ENCODE peak calls at places on chromosomes 7 and 10, in four cellular contexts. U is IMR-90, S is colonic mucosa, T is NT2/D1. A is an unnamed sample.

GRCh38 chr7:120842131-120842621 is 15.8 kb downstream of the TSPAN12 start:
- DNase-seq in U (no peak), S (no peak), T (no peak), A (no peak)

GRCh38 chr10:76040830-76041220 is 609.4 kb downstream of the LRMDA start:
- DNase-seq in U (no peak), S (no peak), T (no peak), A (no peak)

GRCh38 chr7:87187120-87187519 is 32.4 kb downstream of the TMEM243 start:
- DNase-seq in U (no peak), S (no peak), T (no peak), A (no peak)

GRCh38 chr7:130154131-130154500 is 51.1 kb downstream of the TMEM209 start:
- DNase-seq in U (no peak), S (peak; percentile 50), T (no peak), A (no peak)

GRCh38 chr7:4817178-4817905 is 41.9 kb downstream of the AP5Z1 start:
- DNase-seq in U (no peak), S (no peak), T (no peak), A (no peak)

GRCh38 chr10:8049874-8050560 is 4.5 kb upstream of the GATA3 start:
- DNase-seq in U (no peak), S (no peak), T (no peak), A (no peak)

GRCh38 chr10:17473228-17473950 is 19.0 kb upstream of the ST8SIA6 start:
- DNase-seq in U (no peak), S (no peak), T (no peak), A (no peak)

GRCh38 chr7:131826960-131827359 is 270.5 kb upstream of the PODXL start:
- DNase-seq in U (no peak), S (no peak), T (peak; percentile 68), A (no peak)

GRCh38 chr7:100897111-100897608 is 1.5 kb upstream of the ACHE start:
- DNase-seq in U (no peak), S (peak; percentile 81), T (no peak), A (no peak)

GRCh38 chr10:6416892-6417512 is 163.1 kb downstream of the PRKCQ start:
- DNase-seq in U (peak; percentile 57), S (no peak), T (peak; percentile 33), A (peak; percentile 56)

GRCh38 chr7:155166108-155166507 is 96.0 kb downstream of the HTR5A start:
- DNase-seq in U (no peak), S (no peak), T (no peak), A (no peak)

GRCh38 chr7:39085590-39086049 is 107.9 kb downstream of the POU6F2 start:
- DNase-seq in U (no peak), S (no peak), T (no peak), A (peak; percentile 8)

GRCh38 chr7:90238017-90238416 is 7.0 kb upstream of the CFAP69 start:
- DNase-seq in U (no peak), S (no peak), T (no peak), A (no peak)

GRCh38 chr7:90236890-90237289 is 8.1 kb upstream of the CFAP69 start:
- DNase-seq in U (no peak), S (peak; percentile 48), T (no peak), A (no peak)

GRCh38 chr7:90238583-90238982 is 6.4 kb upstream of the CFAP69 start:
- DNase-seq in U (no peak), S (no peak), T (no peak), A (no peak)

GRCh38 chr7:90239050-90239449 is 5.9 kb upstream of the CFAP69 start:
- DNase-seq in U (no peak), S (no peak), T (no peak), A (no peak)

GRCh38 chr7:90239625-90240228 is 5.2 kb upstream of the CFAP69 start:
- DNase-seq in U (no peak), S (no peak), T (no peak), A (no peak)
- H3K4me3 ChIP-seq in U (no peak overlapping the region), S (no peak overlapping the region), T (no peak overlapping the region), A (no peak overlapping the region)

GRCh38 chr10:123011987-123012386 is 3.2 kb downstream of the ACADSB start:
- DNase-seq in U (no peak), S (no peak), T (no peak), A (no peak)
- H3K4me3 ChIP-seq in U (no peak overlapping the region), S (no peak overlapping the region), T (no peak overlapping the region), A (no peak overlapping the region)

GRCh38 chr10:100911472-100911871 is 1.3 kb upstream of the SLF2 start:
- DNase-seq in U (no peak), S (no peak), T (no peak), A (no peak)
- H3K4me3 ChIP-seq in U (no peak overlapping the region), S (no peak overlapping the region), T (no peak overlapping the region), A (no peak overlapping the region)

GRCh38 chr10:14652067-14652466 is 122.6 kb downstream of the FAM107B start:
- DNase-seq in U (peak; percentile 3), S (no peak), T (no peak), A (peak; percentile 37)

GRCh38 chr10:14645239-14645960 is 129.3 kb downstream of the FAM107B start:
- DNase-seq in U (no peak), S (no peak), T (no peak), A (no peak)

GRCh38 chr10:14648936-14649335 is 125.8 kb downstream of the FAM107B start:
- DNase-seq in U (no peak), S (no peak), T (no peak), A (no peak)

GRCh38 chr10:14649739-14650138 is 125.0 kb downstream of the FAM107B start:
- DNase-seq in U (no peak), S (no peak), T (no peak), A (no peak)

GRCh38 chr10:14648042-14648765 is 126.5 kb downstream of the FAM107B start:
- DNase-seq in U (peak; percentile 65), S (peak; percentile 71), T (no peak), A (peak; percentile 52)
- H3K4me3 ChIP-seq in U (no peak overlapping the region), S (no peak overlapping the region), T (no peak overlapping the region), A (no peak overlapping the region)

GRCh38 chr10:117363027-117363426 is 12.2 kb downstream of the PDZD8 start:
- DNase-seq in U (peak; percentile 78), S (no peak), T (no peak), A (peak; percentile 76)

GRCh38 chr10:117360994-117361667 is 14.1 kb downstream of the PDZD8 start:
- DNase-seq in U (peak; percentile 30), S (no peak), T (no peak), A (peak; percentile 62)

GRCh38 chr10:117362313-117362712 is 12.9 kb downstream of the PDZD8 start:
- DNase-seq in U (peak; percentile 32), S (no peak), T (no peak), A (peak; percentile 30)

GRCh38 chr10:117364121-117364960 is 10.9 kb downstream of the PDZD8 start:
- DNase-seq in U (peak; percentile 36), S (no peak), T (no peak), A (peak; percentile 50)

DNA sequence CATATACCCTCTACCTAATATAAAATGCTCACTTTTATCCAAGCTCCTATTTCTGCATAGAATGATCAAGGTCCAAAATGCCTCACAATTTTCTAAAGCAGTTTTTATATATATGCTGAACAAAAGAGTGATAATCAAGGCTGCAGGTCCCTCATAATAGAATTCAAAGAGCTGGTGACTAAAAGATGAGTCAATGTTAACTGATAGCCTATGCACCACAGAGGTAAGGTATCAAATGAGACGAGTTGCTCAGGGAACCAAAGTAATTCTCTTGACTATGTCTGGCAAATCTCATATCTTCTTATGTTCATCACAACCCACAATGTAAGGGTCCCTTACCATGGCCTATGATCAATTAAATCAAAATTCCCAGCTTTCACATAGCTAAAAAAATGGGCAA is 15.2 kb downstream of the PDZD8 start:
- DNase-seq in U (peak; percentile 47), S (no peak), T (no peak), A (peak; percentile 44)
- H3K4me3 ChIP-seq in U (no peak overlapping the region), S (no peak overlapping the region), T (no peak overlapping the region), A (no peak overlapping the region)

GRCh38 chr7:17371656-17372524 is 73.4 kb downstream of the AHR start:
- DNase-seq in U (peak; percentile 99), S (peak; percentile 24), T (no peak), A (peak; percentile 97)

GRCh38 chr7:17374654-17375053 is 76.2 kb downstream of the AHR start:
- DNase-seq in U (no peak), S (no peak), T (no peak), A (peak; percentile 41)

GRCh38 chr7:17380696-17381662 is 82.5 kb downstream of the AHR start:
- DNase-seq in U (peak; percentile 60), S (no peak), T (no peak), A (no peak)

GRCh38 chr7:17374157-17374556 is 75.7 kb downstream of the AHR start:
- DNase-seq in U (no peak), S (no peak), T (no peak), A (no peak)

GRCh38 chr7:17376595-17376994 is 78.1 kb downstream of the AHR start:
- DNase-seq in U (no peak), S (no peak), T (no peak), A (no peak)
- H3K4me3 ChIP-seq in U (no peak overlapping the region), S (no peak overlapping the region), T (no peak overlapping the region), A (no peak overlapping the region)

GRCh38 chr7:112791465-112792168 is 1.4 kb upstream of the TMEM168 start:
- DNase-seq in U (no peak), S (no peak), T (no peak), A (no peak)
- H3K4me3 ChIP-seq in U (no peak overlapping the region), S (no peak overlapping the region), T (no peak overlapping the region), A (no peak overlapping the region)

GRCh38 chr10:19638173-19638872 is 177.9 kb upstream of the PLXDC2 start:
- DNase-seq in U (peak; percentile 95), S (no peak), T (no peak), A (peak; percentile 90)
- H3K4me3 ChIP-seq in U (peak overlapping the region; percentile 16), S (no peak overlapping the region), T (no peak overlapping the region), A (no peak overlapping the region)

GRCh38 chr7:80908360-80908797 is 10.5 kb downstream of the SEMA3C start:
- DNase-seq in U (no peak), S (no peak), T (no peak), A (no peak)

GRCh38 chr7:80905334-80905733 is 13.5 kb downstream of the SEMA3C start:
- DNase-seq in U (no peak), S (no peak), T (no peak), A (no peak)

GRCh38 chr7:80910228-80910627 is 8.6 kb downstream of the SEMA3C start:
- DNase-seq in U (no peak), S (no peak), T (no peak), A (no peak)

GRCh38 chr7:80907612-80908011 is 11.2 kb downstream of the SEMA3C start:
- DNase-seq in U (no peak), S (no peak), T (no peak), A (no peak)

GRCh38 chr7:80907141-80907601 is 11.7 kb downstream of the SEMA3C start:
- DNase-seq in U (no peak), S (no peak), T (no peak), A (no peak)
- H3K4me3 ChIP-seq in U (no peak overlapping the region), S (no peak overlapping the region), T (no peak overlapping the region), A (no peak overlapping the region)

GRCh38 chr7:140060788-140061606 is 1.8 kb downstream of the PARP12 start:
- DNase-seq in U (peak; percentile 75), S (peak; percentile 53), T (no peak), A (peak; percentile 32)

GRCh38 chr7:140060243-140060630 is 2.5 kb downstream of the PARP12 start:
- DNase-seq in U (no peak), S (no peak), T (no peak), A (no peak)

GRCh38 chr7:140062528-140063299 is at the start of gene PARP12:
- DNase-seq in U (peak; percentile 77), S (peak; percentile 95), T (peak; percentile 25), A (peak; percentile 85)

GRCh38 chr7:140062118-140062527 is 628 bp downstream of the PARP12 start:
- DNase-seq in U (no peak), S (peak; percentile 52), T (no peak), A (peak; percentile 12)

GRCh38 chr7:140061607-140061930 is 1.2 kb downstream of the PARP12 start:
- DNase-seq in U (no peak), S (no peak), T (no peak), A (no peak)
- H3K4me3 ChIP-seq in U (no peak overlapping the region), S (peak overlapping the region; percentile 69), T (no peak overlapping the region), A (peak overlapping the region; percentile 59)